ENCODE peak calls at places on chromosomes 12 and 14, in five cellular contexts. V is lung; A is EL; K is ACHN; M is activated CD8-positive, alpha-beta memory T cell treated with anti-CD3 and anti-CD28 coated beads, Interleukin-2, amount 50 U/mL, for 48 hours. C is an unnamed sample.

GRCh38 chr14:63952933-63953437 is 100.2 kb downstream of the SYNE2 start:
- DNase-seq in V (no peak), M (no peak), K (no peak), A (no peak), C (no peak)

GRCh38 chr12:8860165-8860961 is 37.9 kb downstream of the A2ML1 start:
- DNase-seq in V (no peak), M (no peak), A (peak), K (peak), C (peak)

GRCh38 chr14:37721976-37722659 is 126.7 kb downstream of the TTC6 start:
- DNase-seq in V (no peak), M (no peak), K (peak), A (peak), C (no peak)

GRCh38 chr12:57553343-57554202 is 3.7 kb downstream of the KIF5A start:
- DNase-seq in M (no peak), K (no peak), V (no peak), A (no peak), C (no peak)

GRCh38 chr12:80187660-80188090 is 88.3 kb downstream of the OTOGL start:
- DNase-seq in M (no peak), K (no peak), A (peak), V (no peak), C (no peak)

GRCh38 chr12:107402041-107403022 is 283.3 kb upstream of the PWP1 start:
- DNase-seq in M (peak), V (peak), K (peak), A (peak), C (peak)

GRCh38 chr12:56922032-56922431 is 12.2 kb downstream of the SDR9C7 start:
- DNase-seq in A (no peak), M (no peak), K (no peak), V (no peak), C (no peak)

GRCh38 chr14:65927871-65928270 is 515.3 kb downstream of the FUT8 start:
- DNase-seq in K (no peak), M (peak), A (no peak), V (no peak), C (no peak)

GRCh38 chr12:122872815-122873361 is 23.0 kb downstream of the VPS37B start:
- DNase-seq in M (no peak), V (no peak), K (no peak), A (no peak), C (no peak)

GRCh38 chr12:64611430-64612286 is 1.4 kb downstream of the RASSF3 start:
- DNase-seq in K (peak), M (peak), V (peak), A (peak), C (no peak)

GRCh38 chr12:94616217-94616729 is 34.1 kb downstream of the TMCC3 start:
- DNase-seq in M (no peak), A (no peak), K (peak), V (no peak), C (no peak)

GRCh38 chr14:98786456-98786855 is 485.5 kb downstream of the BCL11B start:
- DNase-seq in M (no peak), A (no peak), V (no peak), K (no peak), C (no peak)

GRCh38 chr14:33917664-33918063 is 33.2 kb downstream of the EGLN3 start:
- DNase-seq in V (no peak), M (no peak), K (no peak), A (no peak), C (no peak)

GRCh38 chr12:79983969-79984629 is 49.2 kb upstream of the PPP1R12A start:
- DNase-seq in K (no peak), A (peak), M (no peak), V (no peak), C (no peak)

GRCh38 chr12:93165384-93165932 is 212.3 kb upstream of the NUDT4 start:
- DNase-seq in A (no peak), V (no peak), K (no peak), M (no peak), C (no peak)

GRCh38 chr12:75553865-75554555 is 42.6 kb upstream of the KRR1 start:
- DNase-seq in A (peak), M (no peak), V (no peak), K (peak), C (no peak)

GRCh38 chr12:28222959-28223662 is 32.9 kb downstream of the CCDC91 start:
- DNase-seq in A (no peak), K (no peak), V (no peak), M (no peak), C (no peak)

GRCh38 chr14:61439779-61440418 is 118.5 kb downstream of the PRKCH start:
- DNase-seq in M (no peak), K (no peak), V (no peak), A (no peak), C (no peak)